ENCODE peak calls at places on chromosomes 11 and 22, in five cellular contexts. V is neural progenitor cell, G is transverse colon, Y is A549, M is heart right ventricle. W is an unnamed sample.

GRCh38 chr22:30802202-30803166 is 107.8 kb downstream of the OSBP2 start:
- DNase-seq in V (peak), G (peak), M (peak), Y (peak), W (peak)

GRCh38 chr11:72470386-72470785 is 36.1 kb upstream of the CLPB start:
- DNase-seq in V (no peak), M (no peak), Y (no peak), G (no peak), W (no peak)

GRCh38 chr11:128621491-128622136 is 34.3 kb upstream of the ETS1 start:
- DNase-seq in M (no peak), Y (no peak), G (no peak), V (no peak), W (no peak)

GRCh38 chr22:47862394-47862793 is 1099.9 kb downstream of the TBC1D22A start:
- DNase-seq in V (no peak), Y (no peak), G (no peak), M (no peak), W (no peak)

GRCh38 chr22:39117585-39118191 is 20.6 kb downstream of the APOBEC3H start:
- DNase-seq in Y (peak), V (peak), M (no peak), G (peak), W (no peak)

GRCh38 chr22:20089977-20090729 is 10.1 kb downstream of the DGCR8 start:
- DNase-seq in Y (no peak), V (no peak), G (no peak), M (no peak), W (no peak)

GRCh38 chr11:128726464-128727139 is 32.7 kb downstream of the FLI1 start:
- DNase-seq in G (peak), M (no peak), Y (no peak), V (no peak), W (no peak)

GRCh38 chr22:50224071-50224470 is 20.8 kb downstream of the TUBGCP6 start:
- DNase-seq in G (no peak), V (no peak), Y (no peak), M (no peak), W (no peak)

GRCh38 chr11:3122775-3123201 is 42.3 kb downstream of the OSBPL5 start:
- DNase-seq in Y (no peak), V (no peak), G (no peak), M (peak), W (no peak)

GRCh38 chr22:17952273-17952801 is 72.0 kb downstream of the MICAL3 start:
- DNase-seq in V (no peak), G (peak), M (no peak), Y (peak), W (no peak)

GRCh38 chr11:69371731-69372588 is 78.0 kb downstream of the MYEOV start:
- DNase-seq in V (no peak), Y (no peak), G (peak), M (no peak), W (no peak)

GRCh38 chr11:68549789-68550484 is 89.4 kb downstream of the PPP6R3 start:
- DNase-seq in G (no peak), Y (no peak), V (no peak), M (no peak), W (no peak)

GRCh38 chr22:48943567-48944432 is 883.9 kb downstream of the BRD1 start:
- DNase-seq in G (peak), V (peak), M (no peak), Y (peak), W (no peak)

DNA sequence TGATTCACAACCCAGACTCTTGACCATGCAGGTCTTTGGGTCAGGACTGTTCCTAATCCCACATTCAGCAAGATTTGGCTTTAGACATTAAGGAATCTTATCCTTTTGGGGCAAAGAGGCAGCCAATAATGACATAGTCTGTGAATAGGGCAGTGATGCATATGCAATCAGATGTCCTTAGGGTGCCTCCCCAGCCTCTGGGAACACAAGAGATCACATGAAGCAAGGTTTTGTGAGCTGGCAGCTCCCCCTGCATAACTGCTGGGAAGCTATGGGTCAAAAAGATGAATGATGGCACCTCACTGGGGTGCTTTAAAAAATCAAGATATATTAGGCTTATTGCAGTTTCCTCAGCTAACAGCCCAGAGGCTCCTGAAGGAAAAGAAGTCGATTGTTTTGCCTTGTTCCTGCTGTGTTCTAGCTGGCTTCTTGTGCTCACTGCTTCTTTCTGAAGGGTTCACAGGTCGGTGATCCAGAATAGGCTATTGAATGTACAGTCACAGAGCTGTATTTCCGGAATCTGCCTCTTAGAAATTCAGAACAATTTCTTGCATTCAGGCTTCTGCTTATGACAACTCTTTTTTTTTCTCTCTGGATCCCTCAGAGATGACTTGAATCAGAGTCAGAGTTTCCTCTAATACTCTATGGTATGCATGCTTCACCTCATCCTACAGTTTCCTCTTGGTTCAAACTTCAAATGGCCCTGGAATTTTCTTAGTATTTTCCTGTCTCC is 31.7 kb downstream of the INSC start:
- DNase-seq in Y (no peak), G (no peak), M (no peak), V (no peak), W (no peak)
- H3K27ac ChIP-seq in Y (no peak), G (peak), M (no peak), V (no peak), W (no peak)

GRCh38 chr22:24137595-24137994 is 43.7 kb upstream of the SUSD2 start:
- DNase-seq in Y (no peak), V (no peak), G (no peak), M (no peak), W (no peak)
- H3K27ac ChIP-seq in Y (no peak), V (no peak), G (no peak), M (no peak), W (no peak)

GRCh38 chr11:58059011-58059358 is 28.2 kb downstream of the OR6Q1 start:
- DNase-seq in Y (no peak), V (peak), M (no peak), G (no peak), W (no peak)
- H3K27ac ChIP-seq in Y (peak), V (no peak), M (no peak), G (peak), W (no peak)

GRCh38 chr22:43185860-43186261 is 1.1 kb downstream of the TTLL12 start:
- DNase-seq in G (peak), V (peak), M (peak), Y (no peak), W (no peak)

GRCh38 chr22:43183496-43184263 is 3.3 kb downstream of the TTLL12 start:
- DNase-seq in Y (no peak), M (no peak), G (no peak), V (no peak), W (no peak)

GRCh38 chr22:43188829-43189545 is 2.1 kb upstream of the TTLL12 start:
- DNase-seq in G (no peak), M (no peak), Y (no peak), V (no peak), W (no peak)

GRCh38 chr22:43187171-43188099 is 501 bp upstream of the TTLL12 start:
- DNase-seq in M (peak), Y (peak), V (peak), G (peak), W (peak)

GRCh38 chr22:43186272-43187170 is at the start of gene TTLL12:
- DNase-seq in Y (peak), V (peak), G (peak), M (peak), W (peak)
- H3K27ac ChIP-seq in Y (peak), V (no peak), G (peak), M (peak), W (peak)

DNA sequence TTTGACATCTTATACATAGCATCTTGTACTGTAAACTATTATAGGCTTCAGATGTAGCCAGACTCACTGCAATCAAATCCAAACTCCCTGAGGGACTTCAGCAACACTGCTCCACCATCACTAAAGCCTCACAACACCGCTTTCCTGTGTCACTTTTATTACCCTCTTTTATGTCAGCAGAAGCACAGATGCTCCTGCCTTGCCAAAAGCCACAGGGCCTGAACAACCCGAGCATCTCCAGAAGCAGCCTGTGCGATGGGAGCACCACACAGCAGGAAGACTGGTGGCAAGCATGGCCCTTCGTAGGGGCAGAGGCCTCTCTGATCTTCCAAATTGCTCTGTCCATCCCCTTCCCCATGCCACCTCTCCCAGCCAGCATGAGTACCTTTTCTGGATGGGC is 22.9 kb downstream of the TMEM123 start:
- DNase-seq in G (no peak), Y (no peak), M (no peak), V (no peak), W (no peak)
- H3K27ac ChIP-seq in G (no peak), Y (no peak), M (no peak), V (no peak), W (peak)

GRCh38 chr22:35637943-35638342 is 10.3 kb upstream of the APOL6 start:
- DNase-seq in M (no peak), Y (no peak), V (no peak), G (no peak), W (no peak)

GRCh38 chr22:35637254-35637653 is 11.0 kb upstream of the APOL6 start:
- DNase-seq in Y (no peak), V (peak), M (no peak), G (no peak), W (no peak)

GRCh38 chr22:35641494-35642120 is 6.6 kb upstream of the APOL6 start:
- DNase-seq in M (no peak), Y (no peak), V (peak), G (no peak), W (no peak)

GRCh38 chr22:35634981-35635540 is 13.2 kb upstream of the APOL6 start:
- DNase-seq in G (no peak), M (no peak), V (no peak), Y (no peak), W (no peak)

GRCh38 chr22:35638408-35638807 is 9.8 kb upstream of the APOL6 start:
- DNase-seq in Y (no peak), G (peak), M (peak), V (peak), W (no peak)
- H3K27ac ChIP-seq in Y (no peak), G (peak), M (peak), V (no peak), W (peak)

GRCh38 chr22:26608129-26608528 is 9.7 kb downstream of the CRYBB1 start:
- DNase-seq in V (peak), Y (no peak), M (no peak), G (no peak), W (no peak)

GRCh38 chr22:26610072-26610958 is 7.5 kb downstream of the CRYBB1 start:
- DNase-seq in M (peak), Y (no peak), G (peak), V (no peak), W (no peak)

GRCh38 chr22:26609287-26609686 is 8.5 kb downstream of the CRYBB1 start:
- DNase-seq in M (no peak), Y (no peak), G (no peak), V (no peak), W (no peak)

GRCh38 chr22:26612652-26613051 is 5.2 kb downstream of the CRYBB1 start:
- DNase-seq in Y (no peak), M (no peak), G (no peak), V (no peak), W (no peak)

GRCh38 chr22:26610983-26611382 is 6.8 kb downstream of the CRYBB1 start:
- DNase-seq in V (no peak), G (no peak), M (no peak), Y (peak), W (no peak)
- H3K27ac ChIP-seq in V (no peak), G (no peak), M (no peak), Y (no peak), W (no peak)

GRCh38 chr11:105181100-105181499 is 41.5 kb upstream of the CARD18 start:
- DNase-seq in V (no peak), M (no peak), G (no peak), Y (no peak), W (no peak)

GRCh38 chr11:105177658-105178057 is 38.1 kb upstream of the CARD18 start:
- DNase-seq in G (no peak), V (no peak), M (no peak), Y (peak), W (no peak)

GRCh38 chr11:105179542-105180278 is 40.1 kb upstream of the CARD18 start:
- DNase-seq in M (no peak), Y (no peak), V (no peak), G (no peak), W (no peak)

DNA sequence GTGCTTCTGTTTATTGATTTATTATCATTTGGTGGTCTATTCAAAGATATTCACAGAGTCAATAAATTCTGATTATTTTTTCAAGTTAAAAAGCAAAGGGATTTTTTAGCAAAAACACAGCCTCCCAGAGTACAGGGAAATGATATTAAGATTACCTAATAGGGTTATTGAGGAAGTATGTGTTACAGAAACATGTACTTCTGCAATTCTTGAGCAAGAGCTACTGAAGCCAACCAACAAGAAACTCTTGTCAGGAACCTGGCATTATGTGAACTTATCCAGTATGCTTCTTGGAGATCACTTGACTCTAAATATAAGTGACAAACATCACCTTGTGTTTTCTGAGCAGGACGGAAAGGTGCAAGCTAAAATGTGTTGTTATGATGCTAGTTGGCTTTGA is 42.0 kb upstream of the CARD18 start:
- DNase-seq in V (no peak), M (no peak), Y (no peak), G (no peak), W (no peak)
- H3K27ac ChIP-seq in V (no peak), M (no peak), Y (no peak), G (no peak), W (no peak)

GRCh38 chr11:14513800-14514199 is 6.4 kb downstream of the PSMA1 start:
- DNase-seq in M (no peak), Y (no peak), G (no peak), V (no peak), W (no peak)
- H3K27ac ChIP-seq in M (no peak), Y (no peak), G (no peak), V (no peak), W (no peak)